ENCODE peak calls at places on chromosomes 5 and 9, in five cellular contexts. One of them, this sample, is unnamed. For H3K4me1, the result is how much of the 10 kb centered on the place peaks cover.

GRCh38 chr5:170573660-170574059 is 69.8 kb downstream of the KCNIP1 start:
- DNase-seq in esophagus squamous epithelium: no peak
- DNase-seq in heart right ventricle: no peak
- DNase-seq in tibial artery: no peak
- DNase-seq in GM12878: no peak
- DNase-seq in this sample: no peak

GRCh38 chr5:142432961-142433360 is 108.1 kb upstream of the SPRY4 start:
- DNase-seq in tibial artery: no peak
- DNase-seq in GM12878: no peak
- DNase-seq in esophagus squamous epithelium: no peak
- DNase-seq in heart right ventricle: no peak
- DNase-seq in this sample: no peak

GRCh38 chr5:139690385-139691274 is 42.5 kb downstream of the CXXC5 start:
- DNase-seq in GM12878: no peak
- DNase-seq in tibial artery: peak
- DNase-seq in heart right ventricle: no peak
- DNase-seq in esophagus squamous epithelium: no peak
- DNase-seq in this sample: no peak

GRCh38 chr5:117454716-117455212 is 880.1 kb upstream of the SEMA6A start:
- DNase-seq in esophagus squamous epithelium: no peak
- DNase-seq in heart right ventricle: peak
- DNase-seq in tibial artery: peak
- DNase-seq in GM12878: peak
- DNase-seq in this sample: peak

GRCh38 chr5:52856564-52856963 is 68.8 kb downstream of the ITGA1 start:
- DNase-seq in GM12878: no peak
- DNase-seq in tibial artery: no peak
- DNase-seq in esophagus squamous epithelium: no peak
- DNase-seq in heart right ventricle: no peak
- DNase-seq in this sample: no peak

GRCh38 chr9:93958121-93958874 is 3.1 kb upstream of the BARX1 start:
- DNase-seq in heart right ventricle: no peak
- DNase-seq in esophagus squamous epithelium: no peak
- DNase-seq in tibial artery: no peak
- DNase-seq in GM12878: no peak
- DNase-seq in this sample: no peak

GRCh38 chr5:120375248-120375647 is 88.9 kb upstream of the PRR16 start:
- DNase-seq in heart right ventricle: no peak
- DNase-seq in tibial artery: no peak
- DNase-seq in GM12878: no peak
- DNase-seq in esophagus squamous epithelium: no peak
- DNase-seq in this sample: no peak

GRCh38 chr9:79054500-79054899 is 517.3 kb upstream of the TLE4 start:
- DNase-seq in esophagus squamous epithelium: no peak
- DNase-seq in GM12878: no peak
- DNase-seq in tibial artery: no peak
- DNase-seq in heart right ventricle: no peak
- DNase-seq in this sample: no peak

GRCh38 chr5:151267481-151268275 is 14.7 kb downstream of the GM2A start:
- DNase-seq in tibial artery: no peak
- DNase-seq in heart right ventricle: no peak
- DNase-seq in GM12878: no peak
- DNase-seq in esophagus squamous epithelium: no peak
- DNase-seq in this sample: no peak

DNA sequence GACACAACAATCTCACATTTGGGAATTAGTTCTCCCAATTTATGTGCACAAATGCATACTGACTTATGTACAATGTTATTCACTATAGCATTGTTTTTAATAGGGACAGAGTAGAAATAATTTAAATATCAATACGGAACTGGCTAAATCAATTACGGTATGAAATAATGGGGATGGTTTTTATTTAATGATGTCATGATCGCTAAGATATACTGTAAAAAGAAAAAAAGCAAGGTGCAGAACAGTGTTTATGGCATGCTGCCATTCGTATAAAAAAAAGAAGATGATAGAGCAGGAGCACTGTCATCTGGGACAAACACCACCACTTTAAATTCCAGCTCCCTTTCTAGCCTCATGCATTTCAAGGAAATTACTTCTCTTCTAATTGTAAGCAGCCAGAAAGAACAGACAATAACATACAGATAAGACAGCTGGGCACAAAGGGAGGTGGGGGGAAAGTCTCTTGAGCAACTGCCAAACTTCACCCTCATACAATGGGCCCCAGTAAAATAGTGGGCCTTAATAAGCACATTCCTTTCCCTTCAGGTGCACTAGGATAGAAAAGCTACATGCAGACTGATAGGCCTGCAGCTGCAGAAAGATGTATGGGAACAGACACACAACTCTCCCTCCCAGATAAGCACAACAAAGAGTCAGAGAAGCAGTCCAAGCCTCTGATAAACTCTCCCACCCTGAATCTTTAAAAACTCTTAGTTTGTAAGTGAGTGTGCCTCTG is 8.4 kb downstream of the SREK1IP1 start:
- DNase-seq in GM12878: no peak
- DNase-seq in heart right ventricle: no peak
- DNase-seq in tibial artery: no peak
- DNase-seq in esophagus squamous epithelium: no peak
- DNase-seq in this sample: no peak
- H3K27ac ChIP-seq in GM12878: no peak
- H3K27ac ChIP-seq in heart right ventricle: no peak
- H3K27ac ChIP-seq in tibial artery: no peak
- H3K27ac ChIP-seq in esophagus squamous epithelium: no peak
- H3K27ac ChIP-seq in this sample: no peak

DNA sequence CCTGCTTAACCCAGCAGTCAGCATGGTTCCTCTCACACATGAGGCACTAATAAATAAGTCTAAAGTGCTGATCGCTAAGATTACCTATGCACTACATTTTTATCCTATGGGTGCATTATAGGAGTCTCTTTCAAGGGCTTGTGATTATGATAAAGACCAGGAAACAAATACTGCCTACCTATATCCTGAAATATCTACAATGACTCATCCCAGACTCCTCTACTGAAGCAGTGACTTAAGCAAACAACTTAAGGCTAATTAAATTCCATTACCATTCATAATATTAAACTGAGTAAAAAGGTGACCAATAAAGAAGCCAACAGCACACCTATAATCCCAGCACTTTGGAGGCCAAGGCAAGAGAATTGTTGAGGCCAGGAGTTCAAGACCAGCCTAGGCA is 338.4 kb downstream of the DNAH5 start:
- DNase-seq in heart right ventricle: no peak
- DNase-seq in GM12878: no peak
- DNase-seq in esophagus squamous epithelium: no peak
- DNase-seq in tibial artery: no peak
- DNase-seq in this sample: no peak
- H3K4me1 ChIP-seq in heart right ventricle: under half
- H3K4me1 ChIP-seq in GM12878: under half
- H3K4me1 ChIP-seq in esophagus squamous epithelium: under half
- H3K4me1 ChIP-seq in tibial artery: under half
- H3K4me1 ChIP-seq in this sample: under half

GRCh38 chr5:109035470-109035869 is 287.8 kb downstream of the FER start:
- DNase-seq in esophagus squamous epithelium: no peak
- DNase-seq in heart right ventricle: no peak
- DNase-seq in tibial artery: no peak
- DNase-seq in GM12878: no peak
- DNase-seq in this sample: no peak

GRCh38 chr5:109034276-109034675 is 286.6 kb downstream of the FER start:
- DNase-seq in heart right ventricle: no peak
- DNase-seq in GM12878: no peak
- DNase-seq in esophagus squamous epithelium: no peak
- DNase-seq in tibial artery: no peak
- DNase-seq in this sample: no peak

GRCh38 chr5:109041319-109041718 is 293.6 kb downstream of the FER start:
- DNase-seq in tibial artery: no peak
- DNase-seq in GM12878: no peak
- DNase-seq in heart right ventricle: no peak
- DNase-seq in esophagus squamous epithelium: no peak
- DNase-seq in this sample: no peak

GRCh38 chr5:109038209-109038840 is 290.6 kb downstream of the FER start:
- DNase-seq in esophagus squamous epithelium: no peak
- DNase-seq in tibial artery: no peak
- DNase-seq in heart right ventricle: no peak
- DNase-seq in GM12878: no peak
- DNase-seq in this sample: no peak
- TF ChIP-seq CTCF in esophagus squamous epithelium: no peak
- TF ChIP-seq CTCF in tibial artery: no peak
- TF ChIP-seq CTCF in heart right ventricle: no peak
- TF ChIP-seq CTCF in GM12878: no peak
- TF ChIP-seq CTCF in this sample: no peak

DNA sequence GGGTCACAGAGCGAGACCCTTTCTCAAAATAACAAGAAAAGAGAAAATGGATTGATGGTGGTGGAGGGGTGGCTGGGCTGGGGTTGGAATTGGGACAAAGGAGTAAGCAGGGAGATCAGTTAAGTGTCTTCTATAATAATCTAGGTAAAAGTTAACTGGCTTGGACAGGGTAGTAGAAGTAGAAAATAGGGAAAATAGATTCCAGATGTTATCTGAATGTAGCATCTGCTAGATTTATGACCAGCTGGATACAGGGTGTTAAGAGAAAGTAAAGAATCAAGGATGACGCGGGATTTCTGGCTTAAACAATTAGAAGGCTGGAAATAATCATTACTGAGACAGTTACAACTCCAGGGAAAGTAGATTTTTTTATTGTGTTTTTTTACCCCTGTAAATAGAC is 13.0 kb downstream of the PPP6C start:
- DNase-seq in heart right ventricle: no peak
- DNase-seq in tibial artery: no peak
- DNase-seq in GM12878: no peak
- DNase-seq in esophagus squamous epithelium: no peak
- DNase-seq in this sample: no peak
- H3K27ac ChIP-seq in heart right ventricle: no peak
- H3K27ac ChIP-seq in tibial artery: peak
- H3K27ac ChIP-seq in GM12878: no peak
- H3K27ac ChIP-seq in esophagus squamous epithelium: peak
- H3K27ac ChIP-seq in this sample: no peak

GRCh38 chr5:146206257-146206656 is 2.9 kb downstream of the RBM27 start:
- DNase-seq in heart right ventricle: no peak
- DNase-seq in GM12878: no peak
- DNase-seq in tibial artery: no peak
- DNase-seq in esophagus squamous epithelium: no peak
- DNase-seq in this sample: no peak

GRCh38 chr5:146203872-146204192 is 427 bp downstream of the RBM27 start:
- DNase-seq in esophagus squamous epithelium: no peak
- DNase-seq in tibial artery: no peak
- DNase-seq in GM12878: no peak
- DNase-seq in heart right ventricle: no peak
- DNase-seq in this sample: no peak

GRCh38 chr5:146213210-146213838 is 9.9 kb downstream of the RBM27 start:
- DNase-seq in GM12878: no peak
- DNase-seq in heart right ventricle: no peak
- DNase-seq in esophagus squamous epithelium: no peak
- DNase-seq in tibial artery: no peak
- DNase-seq in this sample: no peak

GRCh38 chr5:146205499-146206202 is 2.2 kb downstream of the RBM27 start:
- DNase-seq in tibial artery: no peak
- DNase-seq in heart right ventricle: no peak
- DNase-seq in GM12878: no peak
- DNase-seq in esophagus squamous epithelium: no peak
- DNase-seq in this sample: no peak

GRCh38 chr5:146208916-146209522 is 5.6 kb downstream of the RBM27 start:
- DNase-seq in esophagus squamous epithelium: no peak
- DNase-seq in heart right ventricle: no peak
- DNase-seq in tibial artery: no peak
- DNase-seq in GM12878: no peak
- DNase-seq in this sample: no peak
- H3K4me1 ChIP-seq in esophagus squamous epithelium: half or more
- H3K4me1 ChIP-seq in heart right ventricle: under half
- H3K4me1 ChIP-seq in tibial artery: half or more
- H3K4me1 ChIP-seq in GM12878: under half
- H3K4me1 ChIP-seq in this sample: under half

This sample was measured in right atrium auricular region.